ENCODE peak calls at places on chromosomes 3 and 15, in five cellular contexts. X is SK-N-SH, H is IMR-90, A is fibroblast of lung, Q is DND-41. Z is an unnamed sample.

GRCh38 chr3:49641292-49641691 is 32.9 kb upstream of the APEH start:
- DNase-seq in A (no peak), Q (no peak), H (no peak), X (no peak), Z (no peak)

GRCh38 chr3:174146008-174146407 is 713.1 kb upstream of the NAALADL2 start:
- DNase-seq in H (no peak), X (no peak), A (no peak), Q (no peak), Z (no peak)

GRCh38 chr3:133410191-133410892 is 10.5 kb downstream of the BFSP2 start:
- DNase-seq in X (no peak), H (no peak), Q (no peak), A (no peak), Z (no peak)

GRCh38 chr3:160931474-160931873 is 173.7 kb downstream of the B3GALNT1 start:
- DNase-seq in H (no peak), X (peak; percentile 32), A (peak; percentile 31), Q (no peak), Z (no peak)

GRCh38 chr3:181618260-181618659 is 93.5 kb upstream of the SOX2 start:
- DNase-seq in Q (no peak), A (no peak), X (no peak), H (no peak), Z (no peak)

GRCh38 chr3:126439968-126440708 is 35.6 kb downstream of the ZXDC start:
- DNase-seq in Q (no peak), A (no peak), X (no peak), H (no peak), Z (peak; percentile 7)

GRCh38 chr15:77032647-77033416 is 37.9 kb downstream of the PSTPIP1 start:
- DNase-seq in H (no peak), Q (no peak), X (peak; percentile 24), A (no peak), Z (peak; percentile 17)

GRCh38 chr3:120752230-120752629 is 9.7 kb downstream of the GTF2E1 start:
- DNase-seq in A (no peak), X (no peak), Q (no peak), H (no peak), Z (no peak)

GRCh38 chr15:62989366-62990055 is 53.0 kb upstream of the TPM1 start:
- DNase-seq in X (no peak), A (peak; percentile 50), H (peak; percentile 17), Q (no peak), Z (no peak)

GRCh38 chr15:49674370-49674769 is 53.5 kb downstream of the DTWD1 start:
- DNase-seq in Q (no peak), X (no peak), A (no peak), H (peak; percentile 7), Z (no peak)

GRCh38 chr15:77096131-77096530 is 25.2 kb upstream of the TSPAN3 start:
- DNase-seq in H (no peak), A (no peak), X (no peak), Q (no peak), Z (no peak)

GRCh38 chr3:8869613-8870012 is 93.7 kb downstream of the RAD18 start:
- DNase-seq in H (peak; percentile 99), Q (no peak), X (no peak), A (peak; percentile 74), Z (no peak)

GRCh38 chr3:165920984-165921383 is 83.8 kb upstream of the BCHE start:
- DNase-seq in A (no peak), Q (no peak), X (no peak), H (no peak), Z (no peak)

GRCh38 chr3:29597376-29598008 is 316.6 kb downstream of the RBMS3 start:
- DNase-seq in X (no peak), A (peak; percentile 9), Q (no peak), H (peak; percentile 36), Z (no peak)
- H3K4me3 ChIP-seq in X (no peak overlapping the region), A (peak overlapping the region; percentile 8), Q (no peak overlapping the region), H (peak overlapping the region; percentile 8), Z (no peak overlapping the region)

GRCh38 chr3:71499477-71499876 is 84.1 kb downstream of the FOXP1 start:
- DNase-seq in H (no peak), Q (no peak), X (no peak), A (no peak), Z (no peak)

GRCh38 chr3:71495708-71496472 is 87.6 kb downstream of the FOXP1 start:
- DNase-seq in H (peak; percentile 91), X (no peak), Q (no peak), A (peak; percentile 65), Z (no peak)

GRCh38 chr3:71498543-71498942 is 85.0 kb downstream of the FOXP1 start:
- DNase-seq in X (no peak), H (no peak), A (no peak), Q (no peak), Z (no peak)

GRCh38 chr3:71498053-71498452 is 85.5 kb downstream of the FOXP1 start:
- DNase-seq in A (no peak), Q (no peak), X (no peak), H (no peak), Z (no peak)

DNA sequence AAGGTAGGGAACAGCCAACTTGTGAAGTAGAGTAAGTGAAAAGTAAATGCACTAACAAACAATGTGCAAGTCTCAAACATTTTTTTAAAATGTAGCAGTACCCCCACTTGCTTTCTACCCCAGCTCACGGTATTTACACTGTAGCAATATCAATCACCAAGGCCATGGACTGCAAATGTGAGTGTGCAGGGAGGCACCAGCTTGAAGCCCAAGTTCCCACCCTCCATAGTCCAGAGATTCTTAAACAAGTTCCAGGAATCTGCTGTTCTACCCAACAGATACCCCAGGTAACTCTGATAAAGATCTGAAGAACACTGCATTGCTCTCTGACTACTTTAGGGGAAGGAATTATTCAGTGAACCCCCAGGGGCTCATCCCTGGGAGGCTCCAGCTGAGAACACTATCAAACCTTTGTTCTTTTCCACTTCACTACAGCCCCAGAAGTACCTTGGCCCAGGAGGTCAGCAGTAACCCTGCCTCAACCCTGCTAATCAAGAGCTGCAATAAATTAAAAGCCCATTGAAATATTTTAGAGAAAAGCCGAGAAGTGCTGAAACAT is 86.1 kb downstream of the FOXP1 start:
- DNase-seq in H (no peak), X (no peak), A (no peak), Q (no peak), Z (no peak)
- H3K27ac ChIP-seq in H (no peak overlapping the region), X (peak overlapping the region; percentile 91), A (no peak overlapping the region), Q (no peak overlapping the region), Z (no peak overlapping the region)

GRCh38 chr3:187971629-187972028 is 182.3 kb upstream of the LPP start:
- DNase-seq in H (no peak), Q (no peak), X (no peak), A (no peak), Z (no peak)
- H3K9ac ChIP-seq in H (no peak overlapping the region), Q (no peak overlapping the region), X (no peak overlapping the region), A (no peak overlapping the region), Z (no peak overlapping the region)

GRCh38 chr15:32717290-32718081 is at the start of gene GREM1:
- DNase-seq in H (peak; percentile 70), A (peak; percentile 38), X (peak; percentile 67), Q (no peak), Z (peak; percentile 37)

GRCh38 chr15:32718082-32718821 is 448 bp downstream of the GREM1 start:
- DNase-seq in H (no peak), Q (no peak), A (peak; percentile 42), X (peak; percentile 72), Z (peak; percentile 25)

GRCh38 chr15:32716960-32717289 is 879 bp upstream of the GREM1 start:
- DNase-seq in A (peak; percentile 40), Q (no peak), H (no peak), X (no peak), Z (no peak)

GRCh38 chr15:32721594-32721993 is 3.8 kb downstream of the GREM1 start:
- DNase-seq in H (peak; percentile 56), A (no peak), Q (no peak), X (no peak), Z (no peak)

GRCh38 chr15:32718822-32719716 is 1.3 kb downstream of the GREM1 start:
- DNase-seq in H (no peak), X (peak; percentile 69), A (peak; percentile 26), Q (no peak), Z (peak; percentile 26)
- H3K4me3 ChIP-seq in H (peak overlapping the region; percentile 84), X (peak overlapping the region; percentile 61), A (peak overlapping the region; percentile 58), Q (no peak overlapping the region), Z (peak overlapping the region; percentile 48)

GRCh38 chr15:57373882-57374276 is 2.4 kb upstream of the CGNL1 start:
- DNase-seq in Q (no peak), H (no peak), A (no peak), X (no peak), Z (no peak)

GRCh38 chr15:57377478-57377847 is 1.2 kb downstream of the CGNL1 start:
- DNase-seq in A (no peak), H (no peak), X (no peak), Q (no peak), Z (no peak)

GRCh38 chr15:57376695-57377477 is 581 bp downstream of the CGNL1 start:
- DNase-seq in A (no peak), X (no peak), Q (no peak), H (peak; percentile 4), Z (peak; percentile 34)

GRCh38 chr15:57373251-57373881 is 2.9 kb upstream of the CGNL1 start:
- DNase-seq in Q (no peak), X (no peak), A (no peak), H (no peak), Z (no peak)

DNA sequence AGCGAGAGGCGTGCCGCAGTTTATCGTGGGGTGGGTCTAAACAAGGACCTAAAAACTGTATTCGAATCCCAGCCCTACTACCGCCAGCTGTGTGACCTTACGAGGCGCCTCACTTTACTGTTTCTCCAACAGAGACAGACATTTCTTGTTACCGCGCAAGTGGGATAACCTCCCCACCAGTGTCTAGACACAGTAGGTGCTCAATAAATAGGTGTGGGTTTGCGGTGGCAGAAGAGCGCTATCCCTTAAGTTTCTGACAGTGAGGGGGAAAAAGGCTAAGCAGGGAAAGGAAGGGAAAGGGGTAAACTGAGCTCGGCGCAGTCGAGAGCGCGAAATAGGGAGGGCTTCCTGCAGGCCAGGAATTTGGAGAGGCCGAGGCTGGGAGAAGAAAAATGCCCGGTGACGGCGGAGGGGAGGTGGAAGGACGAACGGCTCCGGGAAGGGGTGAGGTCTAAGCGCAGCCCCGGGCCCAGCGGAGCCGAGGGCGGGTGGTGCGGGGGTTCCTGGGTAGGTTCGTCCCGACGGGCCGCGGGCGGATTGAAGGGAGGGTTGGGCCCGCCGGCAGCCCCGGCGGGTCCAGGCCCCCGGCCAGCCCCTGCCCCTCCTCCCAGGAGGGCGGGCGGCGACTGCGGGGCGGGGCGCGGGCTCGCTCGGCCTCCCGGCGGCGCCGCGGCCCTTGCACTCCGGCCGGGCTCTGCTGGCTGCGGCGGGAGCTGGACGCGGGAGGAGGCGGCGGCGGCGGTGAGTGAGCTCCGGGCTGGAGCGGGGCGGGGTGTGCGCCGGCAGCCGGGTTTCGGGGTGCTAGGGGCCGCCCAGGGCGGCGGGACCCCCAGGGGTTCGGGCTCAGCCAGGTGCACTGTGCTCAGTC is at the start of gene CGNL1:
- DNase-seq in A (no peak), X (peak; percentile 91), H (no peak), Q (no peak), Z (peak; percentile 60)
- H3K27ac ChIP-seq in A (no peak within 1 kb of the TSS), X (no peak within 1 kb of the TSS), H (no peak within 1 kb of the TSS), Q (no peak within 1 kb of the TSS), Z (no peak within 1 kb of the TSS)

GRCh38 chr3:73623996-73624362 is 762 bp downstream of the PDZRN3 start:
- DNase-seq in H (peak; percentile 85), Q (no peak), X (peak; percentile 78), A (peak; percentile 77), Z (peak; percentile 35)
- H3K9ac ChIP-seq in H (peak overlapping the region; percentile 77), Q (no peak overlapping the region), X (peak overlapping the region; percentile 65), A (peak overlapping the region; percentile 73), Z (peak overlapping the region; percentile 70)

GRCh38 chr3:98894791-98895576 is 6.5 kb downstream of the DCBLD2 start:
- DNase-seq in H (no peak), Q (no peak), A (no peak), X (no peak), Z (no peak)
- H3K4me3 ChIP-seq in H (no peak overlapping the region), Q (no peak overlapping the region), A (no peak overlapping the region), X (no peak overlapping the region), Z (no peak overlapping the region)

Z was measured in colonic mucosa.